ENCODE peak calls at places on chromosomes 12 and 14, in seven cellular contexts. W is activated T-cell treated with anti-CD3 and anti-CD28 coated beads, Interleukin-2, amount 50 U/mL, for 72 hours; Y is left colon; A is ACHN; P is LoVo; C is Calu3; K is NCI-H2171 treated with DMSO at 0.1 percent for 48 hours. E is an unnamed sample.

GRCh38 chr12:107415066-107415465 is 270.5 kb upstream of the PWP1 start:
- DNase-seq in W (no peak), Y (no peak), A (peak), P (no peak), C (no peak), K (no peak), E (peak)

GRCh38 chr12:120903818-120904773 is at the start of gene SPPL3:
- DNase-seq in W (peak), Y (peak), A (peak), P (peak), C (peak), K (peak), E (peak)

GRCh38 chr14:78010688-78011087 is 159.5 kb upstream of the NRXN3 start:
- DNase-seq in W (no peak), Y (no peak), A (peak), P (no peak), C (no peak), K (no peak), E (peak)

GRCh38 chr12:67519824-67520433 is 128.6 kb upstream of the DYRK2 start:
- DNase-seq in W (no peak), Y (no peak), A (no peak), P (no peak), C (no peak), K (no peak), E (no peak)

GRCh38 chr12:107634530-107634929 is 51.1 kb upstream of the PWP1 start:
- DNase-seq in W (no peak), Y (no peak), A (no peak), P (no peak), C (no peak), K (no peak), E (no peak)

GRCh38 chr14:102817942-102818940 is 41.0 kb downstream of the TRAF3 start:
- DNase-seq in W (no peak), Y (no peak), A (no peak), P (no peak), C (no peak), K (no peak), E (peak)

GRCh38 chr12:67650528-67651379 is 2.2 kb downstream of the DYRK2 start:
- DNase-seq in W (no peak), Y (no peak), A (peak), P (no peak), C (no peak), K (peak), E (no peak)

GRCh38 chr12:116213014-116213413 is 64.5 kb downstream of the MED13L start:
- DNase-seq in W (no peak), Y (no peak), A (no peak), P (no peak), C (no peak), K (no peak), E (no peak)

GRCh38 chr12:109804820-109805761 is 28.1 kb downstream of the TRPV4 start:
- DNase-seq in W (peak), Y (peak), A (peak), P (peak), C (peak), K (peak), E (peak)

GRCh38 chr14:85556263-85556662 is 26.3 kb downstream of the FLRT2 start:
- DNase-seq in W (no peak), Y (no peak), A (no peak), P (no peak), C (no peak), K (no peak), E (no peak)

E was measured in foreskin keratinocyte.